ENCODE peak calls at places on chromosomes 7 and 10, in four cellular contexts. U, H, E and W are unnamed samples.

GRCh38 chr10:97515260-97515978 is 16.7 kb downstream of the UBTD1 start:
- DNase-seq in E (no peak), U (no peak), H (no peak), W (no peak)

GRCh38 chr10:132889091-132889490 is 53.3 kb downstream of the CFAP46 start:
- DNase-seq in H (no peak), U (no peak), E (peak; percentile 6), W (no peak)

GRCh38 chr10:91190388-91190870 is 30.0 kb upstream of the PCGF5 start:
- DNase-seq in E (no peak), H (no peak), U (no peak), W (no peak)

GRCh38 chr7:149854611-149855367 is 16.6 kb downstream of the ZNF862 start:
- DNase-seq in H (peak; percentile 73), U (peak; percentile 90), E (peak; percentile 62), W (no peak)

GRCh38 chr10:75962395-75963061 is 531.1 kb downstream of the LRMDA start:
- DNase-seq in E (no peak), U (no peak), H (no peak), W (no peak)

GRCh38 chr10:24463683-24464426 is 254.9 kb downstream of the KIAA1217 start:
- DNase-seq in U (peak; percentile 33), E (peak; percentile 28), H (no peak), W (no peak)

GRCh38 chr7:74126220-74126880 is 42.7 kb downstream of the LIMK1 start:
- DNase-seq in E (no peak), H (no peak), U (no peak), W (no peak)

GRCh38 chr7:48089415-48089975 is 430 bp downstream of the UPP1 start:
- DNase-seq in E (peak; percentile 53), H (no peak), U (peak; percentile 51), W (peak; percentile 87)

GRCh38 chr7:146948708-146949107 is 832.1 kb downstream of the CNTNAP2 start:
- DNase-seq in H (no peak), U (no peak), E (no peak), W (no peak)

GRCh38 chr7:100803398-100804161 is 23.7 kb downstream of the EPHB4 start:
- DNase-seq in U (peak; percentile 83), E (peak; percentile 87), H (peak; percentile 82), W (no peak)

GRCh38 chr7:7653568-7654187 is 13.1 kb downstream of the UMAD1 start:
- DNase-seq in E (no peak), H (no peak), U (no peak), W (no peak)

GRCh38 chr7:2444476-2444875 is 31.7 kb downstream of the GRIFIN start:
- DNase-seq in U (no peak), H (no peak), E (no peak), W (no peak)

GRCh38 chr10:28411136-28411460 is 108.2 kb upstream of the MPP7 start:
- DNase-seq in E (no peak), H (no peak), U (no peak), W (no peak)

GRCh38 chr10:86700851-86701617 is 32.7 kb downstream of the LDB3 start:
- DNase-seq in E (no peak), H (no peak), U (no peak), W (no peak)

GRCh38 chr7:108570146-108570755 is 577 bp downstream of the DNAJB9 start:
- DNase-seq in U (peak; percentile 55), H (peak; percentile 25), E (peak; percentile 38), W (no peak)

GRCh38 chr10:116899626-116900025 is 50.3 kb downstream of the ENO4 start:
- DNase-seq in U (no peak), E (no peak), H (no peak), W (no peak)

GRCh38 chr10:3136763-3137611 is 35.6 kb downstream of the PITRM1 start:
- DNase-seq in E (peak; percentile 80), U (no peak), H (peak; percentile 60), W (no peak)

GRCh38 chr7:135512135-135512887 is 2.4 kb upstream of the CNOT4 start:
- DNase-seq in E (no peak), U (no peak), H (no peak), W (no peak)

GRCh38 chr10:7460006-7460405 is 49.2 kb upstream of the SFMBT2 start:
- DNase-seq in H (no peak), E (no peak), U (no peak), W (no peak)

GRCh38 chr10:50567384-50567783 is 56.4 kb downstream of the SGMS1 start:
- DNase-seq in H (no peak), E (no peak), U (peak; percentile 35), W (no peak)

GRCh38 chr7:6252748-6253147 is 19.7 kb downstream of the CYTH3 start:
- DNase-seq in U (no peak), H (no peak), E (no peak), W (no peak)
- H3K4me1 ChIP-seq in U (peaks cover 79% of the 10 kb centered on the region), H (peaks cover 44% of the 10 kb centered on the region), E (peaks cover 5% of the 10 kb centered on the region), W (peaks cover 82% of the 10 kb centered on the region)

GRCh38 chr10:119431768-119432135 is 110.8 kb downstream of the RGS10 start:
- DNase-seq in E (no peak), H (no peak), U (no peak), W (no peak)
- H3K36me3 ChIP-seq in E (no peaks in the 10 kb centered on the region), H (peaks cover 84% of the 10 kb centered on the region), U (peaks cover 43% of the 10 kb centered on the region), W (peaks cover 21% of the 10 kb centered on the region)

GRCh38 chr7:51369746-51370145 is 53.1 kb upstream of the COBL start:
- DNase-seq in U (no peak), H (no peak), E (no peak), W (no peak)
- H3K27me3 ChIP-seq in U (no peaks in the 10 kb centered on the region), H (no peaks in the 10 kb centered on the region), E (no peaks in the 10 kb centered on the region), W (no peaks in the 10 kb centered on the region)

GRCh38 chr10:12703813-12704212 is 297.7 kb downstream of the CCDC3 start:
- DNase-seq in U (no peak), H (no peak), E (no peak), W (no peak)
- H3K4me1 ChIP-seq in U (peaks cover 59% of the 10 kb centered on the region), H (peaks cover 7% of the 10 kb centered on the region), E (peaks cover 7% of the 10 kb centered on the region), W (peaks cover 43% of the 10 kb centered on the region)

DNA sequence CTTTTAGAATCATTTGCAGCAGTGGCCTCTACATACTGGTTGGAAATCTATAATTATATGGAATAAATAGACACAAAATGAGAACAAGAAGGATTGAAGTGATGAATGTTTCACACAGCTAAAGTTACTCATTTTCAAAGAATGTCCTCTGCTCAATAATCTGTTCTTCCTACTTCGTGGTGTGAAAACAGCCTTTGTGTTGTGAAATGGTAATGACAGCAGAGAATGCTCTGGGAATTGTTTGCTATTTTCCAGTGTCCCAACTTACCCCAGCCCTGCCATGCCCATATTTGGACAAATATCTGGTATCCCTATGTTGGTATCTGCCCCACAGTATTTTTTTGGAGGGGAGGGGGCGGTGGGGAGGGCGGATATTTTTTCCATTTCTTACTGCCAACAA is 130.4 kb downstream of the GLI3 start:
- DNase-seq in E (no peak), U (no peak), H (no peak), W (no peak)
- H3K36me3 ChIP-seq in E (no peaks in the 10 kb centered on the region), U (no peaks in the 10 kb centered on the region), H (no peaks in the 10 kb centered on the region), W (no peaks in the 10 kb centered on the region)

GRCh38 chr7:129790136-129790535 is 162.6 kb downstream of the UBE2H start:
- DNase-seq in H (no peak), U (no peak), E (no peak), W (no peak)

GRCh38 chr7:129786825-129787563 is 165.8 kb downstream of the UBE2H start:
- DNase-seq in E (no peak), U (no peak), H (no peak), W (no peak)

GRCh38 chr7:129786179-129786514 is 166.6 kb downstream of the UBE2H start:
- DNase-seq in E (no peak), U (no peak), H (no peak), W (no peak)

GRCh38 chr7:129789652-129790051 is 163.1 kb downstream of the UBE2H start:
- DNase-seq in H (no peak), U (no peak), E (no peak), W (no peak)

GRCh38 chr7:129788993-129789392 is 163.8 kb downstream of the UBE2H start:
- DNase-seq in U (no peak), E (no peak), H (no peak), W (no peak)
- H3K27me3 ChIP-seq in U (peaks cover 16% of the 10 kb centered on the region), E (no peaks in the 10 kb centered on the region), H (peaks cover 36% of the 10 kb centered on the region), W (peaks cover 6% of the 10 kb centered on the region)

GRCh38 chr7:55044318-55044717 is 25.5 kb downstream of the EGFR start:
- DNase-seq in H (no peak), E (no peak), U (no peak), W (no peak)
- H3K4me1 ChIP-seq in H (no peaks in the 10 kb centered on the region), E (peaks cover 9% of the 10 kb centered on the region), U (peaks cover 51% of the 10 kb centered on the region), W (peaks cover 65% of the 10 kb centered on the region)

GRCh38 chr7:115363916-115364315 is 442.0 kb downstream of the MDFIC start:
- DNase-seq in E (no peak), H (no peak), U (no peak), W (no peak)

DNA sequence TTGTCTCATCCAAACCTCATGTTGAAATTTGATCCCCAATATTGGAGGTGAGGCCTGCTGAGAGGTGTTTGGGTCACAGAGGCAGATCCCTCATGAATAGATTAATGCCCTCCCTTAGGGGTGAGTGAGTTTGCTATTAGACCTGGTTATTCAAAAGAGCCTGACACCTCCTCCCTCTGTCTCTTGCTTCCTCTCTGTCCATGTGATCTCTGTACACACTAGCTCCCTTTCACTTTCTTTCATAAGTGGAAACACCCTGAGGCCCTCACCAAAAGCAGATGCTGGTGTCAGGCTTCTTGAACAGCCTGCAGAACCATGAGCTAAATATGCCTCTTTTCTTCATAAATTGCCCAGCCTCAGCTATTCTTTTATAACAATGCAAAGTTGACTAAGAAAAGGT is 447.1 kb downstream of the MDFIC start:
- DNase-seq in H (no peak), U (no peak), E (no peak), W (no peak)
- H3K36me3 ChIP-seq in H (no peaks in the 10 kb centered on the region), U (no peaks in the 10 kb centered on the region), E (no peaks in the 10 kb centered on the region), W (no peaks in the 10 kb centered on the region)

GRCh38 chr10:123807444-123808035 is 84.1 kb downstream of the CPXM2 start:
- DNase-seq in E (no peak), U (no peak), H (no peak), W (no peak)

GRCh38 chr10:123808286-123808685 is 83.3 kb downstream of the CPXM2 start:
- DNase-seq in H (no peak), E (no peak), U (no peak), W (no peak)

GRCh38 chr10:123804716-123805115 is 86.9 kb downstream of the CPXM2 start:
- DNase-seq in H (no peak), E (no peak), U (no peak), W (no peak)

GRCh38 chr10:123809632-123810031 is 82.0 kb downstream of the CPXM2 start:
- DNase-seq in E (no peak), H (no peak), U (no peak), W (no peak)

GRCh38 chr10:123808873-123809272 is 82.7 kb downstream of the CPXM2 start:
- DNase-seq in U (no peak), H (no peak), E (no peak), W (no peak)
- H3K27me3 ChIP-seq in U (no peaks in the 10 kb centered on the region), H (no peaks in the 10 kb centered on the region), E (no peaks in the 10 kb centered on the region), W (no peaks in the 10 kb centered on the region)